ENCODE peak calls at places on chromosomes 11 and 22, in four cellular contexts. K is HepG2, Y is GM12878, G is H1. C is an unnamed sample.

GRCh38 chr11:132451942-132452601 is 1080.2 kb downstream of the OPCML start:
- DNase-seq in K (no peak), Y (no peak), G (peak), C (peak)

GRCh38 chr11:119306373-119306890 is 10.5 kb downstream of the MCAM start:
- DNase-seq in K (no peak), Y (no peak), G (no peak), C (no peak)

GRCh38 chr11:102276302-102277182 is 40.7 kb upstream of the BIRC3 start:
- DNase-seq in K (no peak), Y (no peak), G (no peak), C (no peak)

GRCh38 chr11:48001438-48002021 is 21.2 kb downstream of the PTPRJ start:
- DNase-seq in K (no peak), Y (no peak), G (no peak), C (no peak)

GRCh38 chr11:420911-421321 is 6.1 kb upstream of the SIGIRR start:
- DNase-seq in K (no peak), Y (no peak), G (no peak), C (no peak)

GRCh38 chr11:69253028-69253427 is 40.9 kb upstream of the MYEOV start:
- DNase-seq in K (no peak), Y (no peak), G (no peak), C (no peak)

GRCh38 chr22:46390652-46391301 is 55.3 kb downstream of the TRMU start:
- DNase-seq in K (peak), Y (no peak), G (no peak), C (no peak)

GRCh38 chr11:65366340-65366773 is 11.8 kb downstream of the TIGD3 start:
- DNase-seq in K (peak), Y (no peak), G (no peak), C (peak)

GRCh38 chr11:17978553-17979287 is 34.1 kb downstream of the SERGEF start:
- DNase-seq in K (peak), Y (no peak), G (no peak), C (peak)

GRCh38 chr11:126698576-126698975 is 302.0 kb downstream of the KIRREL3 start:
- DNase-seq in K (no peak), Y (no peak), G (no peak), C (no peak)

DNA sequence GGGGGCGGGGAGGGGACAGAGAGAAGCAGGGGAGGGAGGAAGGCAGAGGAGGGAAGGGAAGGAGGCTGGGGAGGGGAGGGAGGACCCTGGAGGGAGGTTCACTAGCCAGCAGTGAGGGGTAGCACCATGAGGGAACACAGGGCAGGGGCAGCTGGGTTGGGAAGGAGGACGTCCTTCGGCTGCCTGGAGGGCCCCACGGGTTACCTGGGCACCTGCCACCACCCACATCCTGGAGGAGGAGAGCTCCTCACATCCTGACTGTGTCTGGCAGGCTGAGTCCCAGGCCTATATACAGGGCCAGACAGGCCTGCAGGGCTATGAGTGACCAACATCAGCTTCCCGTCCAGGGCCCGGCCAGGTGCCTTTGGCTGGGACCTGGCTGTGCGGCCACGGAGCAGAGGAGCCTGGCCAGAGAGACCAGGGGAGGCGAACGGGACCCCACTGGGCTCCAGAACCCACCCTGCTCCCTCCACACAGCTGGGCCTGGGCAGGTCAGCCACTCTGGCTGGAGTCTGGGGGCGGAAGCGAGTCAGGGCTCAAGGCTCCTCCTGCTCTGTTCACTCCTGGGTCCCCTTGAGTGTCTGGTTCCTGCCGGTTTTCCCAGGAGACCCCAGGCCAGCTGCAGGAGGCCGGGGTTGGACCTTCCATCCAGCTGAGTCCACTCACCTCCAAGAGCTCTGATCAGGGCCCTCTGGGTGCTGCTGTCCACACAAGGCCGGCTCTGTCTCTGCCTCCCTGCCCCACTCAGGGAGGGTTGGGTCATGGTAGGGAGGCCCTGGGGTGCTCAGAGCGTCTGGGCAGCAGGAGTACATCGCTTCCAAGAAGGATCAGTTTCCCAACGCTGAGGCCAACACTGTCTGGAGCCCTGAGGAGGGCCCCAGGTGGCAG is 677.7 kb downstream of the BRD1 start:
- DNase-seq in K (no peak), Y (no peak), G (no peak), C (no peak)
- H3K4me3 ChIP-seq in K (no peak), Y (no peak), G (no peak), C (no peak)

DNA sequence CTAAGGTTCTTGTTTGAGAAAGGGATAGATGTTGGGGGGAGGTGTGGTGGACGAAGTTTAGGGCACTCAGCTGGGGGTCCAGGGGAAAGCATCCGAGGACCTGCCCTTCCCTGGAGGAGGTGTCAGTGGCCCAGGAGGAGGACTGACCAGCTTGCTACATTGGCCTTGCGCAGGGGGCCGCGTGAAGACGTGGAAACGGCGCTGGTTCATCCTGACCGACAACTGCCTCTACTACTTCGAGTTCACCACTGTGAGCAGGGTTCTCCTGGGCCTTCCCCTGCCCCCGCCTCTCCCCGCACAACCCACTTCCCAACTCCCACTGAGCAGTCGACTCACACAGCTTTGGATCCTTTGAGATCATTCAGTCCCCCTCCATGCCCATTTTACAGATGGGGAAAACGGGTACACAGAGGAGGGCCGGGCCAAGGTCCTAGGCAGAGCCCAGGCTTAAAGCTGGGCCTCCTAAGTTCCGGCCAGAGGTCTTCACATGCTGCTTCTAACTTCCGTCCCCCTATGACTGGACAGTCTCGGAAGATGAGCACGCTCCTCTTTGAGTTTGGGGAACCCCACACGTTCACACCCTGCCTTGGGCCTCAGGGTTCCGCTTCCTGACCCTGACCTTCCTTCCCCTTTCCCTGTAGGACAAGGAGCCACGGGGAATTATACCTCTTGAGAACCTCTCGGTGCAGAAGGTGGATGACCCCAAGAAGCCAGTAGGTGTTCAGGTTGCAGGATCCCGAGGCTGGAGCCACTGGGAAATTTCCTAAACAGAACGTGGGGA is 28.7 kb downstream of the CYTH4 start:
- DNase-seq in K (no peak), Y (no peak), G (no peak), C (no peak)
- TF ChIP-seq SUZ12 in K (no peak), Y (no peak), G (no peak), C (no peak)

DNA sequence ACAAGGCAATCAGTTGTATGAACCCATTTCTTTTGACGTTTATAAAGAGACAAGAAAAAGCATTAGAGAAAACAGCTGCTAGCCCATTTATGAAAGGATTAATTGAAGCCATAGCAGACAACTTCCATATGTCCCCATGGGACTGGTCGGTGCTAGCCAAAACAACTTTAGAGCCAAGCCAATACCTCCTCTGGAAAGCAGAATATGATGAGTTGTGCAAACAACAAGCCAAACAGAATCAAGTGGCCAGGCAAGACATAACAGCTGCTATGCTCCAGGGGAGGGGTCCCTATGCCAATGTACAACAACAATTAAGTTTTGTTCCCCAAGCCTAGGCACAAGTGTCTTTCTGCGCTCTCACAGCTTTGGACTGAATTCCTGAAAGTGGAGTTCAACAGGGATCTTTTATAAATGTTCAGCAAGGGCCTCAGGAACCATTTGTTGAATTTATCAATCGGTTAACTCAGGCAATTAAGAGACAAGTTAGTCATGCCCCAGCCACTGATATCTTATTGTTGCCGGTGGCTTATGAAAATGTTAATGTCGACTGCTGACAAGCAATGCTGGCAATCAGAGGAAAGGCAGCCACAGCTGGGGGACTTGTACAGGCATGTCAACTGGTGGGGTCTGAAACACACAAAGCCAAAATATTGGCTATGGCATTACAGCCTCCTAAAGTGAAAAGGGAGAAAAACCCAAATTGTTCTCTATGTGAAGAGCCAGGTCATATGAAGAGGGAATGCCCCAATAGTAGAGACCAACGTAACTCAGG is 1593.1 kb upstream of the TENM4 start:
- DNase-seq in K (no peak), Y (no peak), G (no peak), C (no peak)
- TF ChIP-seq ZNF274 in K (no peak), Y (no peak), G (no peak), C (no peak)

GRCh38 chr11:75203641-75204011 is 36.9 kb upstream of the TPBGL start:
- DNase-seq in K (no peak), Y (no peak), G (no peak), C (no peak)
- H3K4me3 ChIP-seq in K (no peak), Y (no peak), G (no peak), C (no peak)

GRCh38 chr11:94728541-94728940 is 39.6 kb upstream of the AMOTL1 start:
- DNase-seq in K (no peak), Y (no peak), G (no peak), C (no peak)

GRCh38 chr11:94727766-94728165 is 40.4 kb upstream of the AMOTL1 start:
- DNase-seq in K (no peak), Y (no peak), G (no peak), C (no peak)

GRCh38 chr11:94729352-94729751 is 38.8 kb upstream of the AMOTL1 start:
- DNase-seq in K (no peak), Y (no peak), G (no peak), C (no peak)

GRCh38 chr11:94731921-94732601 is 36.1 kb upstream of the AMOTL1 start:
- DNase-seq in K (no peak), Y (no peak), G (no peak), C (no peak)

DNA sequence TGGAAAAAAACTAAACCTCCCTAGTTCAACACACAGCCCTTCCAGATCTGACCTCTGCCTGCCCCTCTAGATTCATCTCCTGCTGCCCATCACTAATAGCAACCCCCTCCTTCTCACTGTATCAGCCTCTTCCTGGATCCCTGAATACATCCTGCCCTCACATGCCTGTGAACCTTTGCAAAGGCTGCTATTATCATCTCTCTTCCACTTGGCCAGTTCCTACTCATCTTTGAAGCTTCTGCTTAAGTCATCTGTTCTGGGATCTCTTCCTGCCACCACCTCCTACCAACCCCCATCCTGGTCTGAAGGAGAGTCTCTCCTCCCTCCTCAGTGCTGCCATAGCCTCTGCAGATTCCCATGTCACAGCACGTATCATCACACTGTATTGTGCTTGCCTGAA is 38.0 kb upstream of the AMOTL1 start:
- DNase-seq in K (no peak), Y (no peak), G (no peak), C (no peak)
- TF ChIP-seq SUZ12 in K (no peak), Y (no peak), G (no peak), C (no peak)

GRCh38 chr11:93689166-93689734 is 27.8 kb downstream of the CEP295 start:
- DNase-seq in K (no peak), Y (no peak), G (no peak), C (no peak)

GRCh38 chr11:93686812-93687211 is 25.3 kb downstream of the CEP295 start:
- DNase-seq in K (no peak), Y (no peak), G (no peak), C (no peak)

GRCh38 chr11:93685196-93685595 is 23.7 kb downstream of the CEP295 start:
- DNase-seq in K (no peak), Y (no peak), G (no peak), C (no peak)

DNA sequence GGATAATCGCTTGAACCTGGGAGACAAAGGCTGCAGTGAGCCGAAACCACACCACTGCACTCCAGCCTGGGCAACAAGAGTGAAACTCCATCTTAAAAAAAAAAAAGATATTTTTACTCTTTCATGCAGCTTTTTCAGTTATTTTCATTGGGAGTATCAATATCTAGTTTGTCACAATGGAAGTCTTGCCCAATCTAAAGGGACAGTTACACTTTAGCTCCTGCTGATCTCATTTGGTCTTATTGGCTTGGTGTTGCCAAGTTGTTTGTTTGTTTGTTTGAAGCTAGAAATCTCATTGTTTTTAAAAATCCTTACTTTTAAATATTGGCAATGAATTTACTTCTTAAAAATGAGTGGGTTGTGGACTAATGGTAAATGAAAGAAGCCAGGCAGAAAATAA is 24.7 kb downstream of the CEP295 start:
- DNase-seq in K (no peak), Y (no peak), G (no peak), C (no peak)
- TF ChIP-seq ZNF274 in K (no peak), Y (no peak), G (no peak), C (no peak)

DNA sequence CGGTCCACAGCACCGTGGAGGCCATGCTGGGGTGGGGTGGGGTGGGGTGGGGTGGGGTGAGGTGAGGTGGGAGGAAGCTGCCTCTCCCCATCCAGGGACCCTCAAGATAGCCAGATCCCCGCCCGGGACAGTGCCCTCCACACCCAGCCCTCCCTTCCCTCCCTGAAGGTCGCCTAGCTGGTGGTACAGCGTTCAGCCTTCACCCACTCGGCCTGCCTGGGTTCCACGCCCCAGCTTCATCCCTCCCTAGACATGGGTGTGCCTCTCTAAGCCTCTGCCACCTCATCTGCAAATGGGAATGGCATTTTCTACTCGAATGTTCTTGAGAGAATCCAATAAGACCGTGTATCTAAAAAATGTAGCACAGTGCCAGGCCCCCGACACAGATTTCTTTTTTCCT is 17.8 kb downstream of the KCTD17 start:
- DNase-seq in K (no peak), Y (no peak), G (no peak), C (no peak)
- H3K4me3 ChIP-seq in K (no peak), Y (no peak), G (no peak), C (no peak)

GRCh38 chr11:93489841-93490240 is 53.4 kb downstream of the SMCO4 start:
- DNase-seq in K (no peak), Y (no peak), G (no peak), C (no peak)
- TF ChIP-seq SUZ12 in K (no peak), Y (no peak), G (no peak), C (no peak)